ENCODE peak calls at places on chromosomes 5 and 9, in six cellular contexts. E is lower leg skin, I is ovary, P is right lobe of liver, S is uterus, A is body of pancreas. T is an unnamed sample.
A peak's percentile ranks its signal among the peaks of the same experiment; 100 is the strongest.

GRCh38 chr9:83596899-83597504 is 25.9 kb upstream of the IDNK start:
- DNase-seq in P (no peak), E (no peak), S (no peak), I (no peak), A (peak; percentile 36), T (peak; percentile 40)

GRCh38 chr9:109310486-109310901 is 10.4 kb downstream of the EPB41L4B start:
- DNase-seq in E (no peak), A (no peak), P (no peak), S (no peak), I (no peak), T (no peak)

GRCh38 chr9:122381206-122381950 is 10.6 kb downstream of the PTGS1 start:
- DNase-seq in A (no peak), S (no peak), I (no peak), E (peak; percentile 75), P (no peak), T (no peak)

GRCh38 chr9:136787690-136788400 is 3.3 kb upstream of the TMEM141 start:
- DNase-seq in P (peak; percentile 73), I (peak; percentile 75), A (peak; percentile 68), E (peak; percentile 94), S (peak; percentile 64), T (peak; percentile 83)

GRCh38 chr9:107991581-107991980 is 502.0 kb upstream of the KLF4 start:
- DNase-seq in S (no peak), A (no peak), P (no peak), E (no peak), I (peak; percentile 37), T (no peak)

GRCh38 chr9:94805585-94805984 is 79.1 kb downstream of the AOPEP start:
- DNase-seq in A (no peak), I (no peak), E (no peak), S (no peak), P (no peak), T (peak; percentile 54)

GRCh38 chr9:84254972-84255371 is 85.6 kb downstream of the SLC28A3 start:
- DNase-seq in A (peak; percentile 47), E (no peak), S (no peak), I (no peak), P (no peak), T (no peak)

GRCh38 chr9:108880917-108881316 is 18.9 kb downstream of the ACTL7A start:
- DNase-seq in E (no peak), A (no peak), S (no peak), I (no peak), P (no peak), T (no peak)

GRCh38 chr5:11046160-11046559 is 285.1 kb upstream of the DAP start:
- DNase-seq in E (no peak), P (no peak), I (no peak), A (no peak), S (no peak), T (no peak)

GRCh38 chr9:127078336-127078735 is 44.1 kb downstream of the ANGPTL2 start:
- DNase-seq in P (no peak), I (no peak), E (no peak), A (no peak), S (no peak), T (no peak)

GRCh38 chr5:153953411-153953810 is 85.3 kb downstream of the FAM114A2 start:
- DNase-seq in A (no peak), P (no peak), S (no peak), E (no peak), I (no peak), T (no peak)

GRCh38 chr9:129237195-129237611 is 59.1 kb upstream of the IER5L start:
- DNase-seq in S (peak; percentile 67), P (peak; percentile 23), A (peak; percentile 13), I (peak; percentile 60), E (no peak), T (peak; percentile 23)

GRCh38 chr9:81239388-81239787 is 450.0 kb downstream of the TLE1 start:
- DNase-seq in E (no peak), P (no peak), S (no peak), I (no peak), A (no peak), T (no peak)

GRCh38 chr9:127927457-127928231 is 2.9 kb downstream of the PIP5KL1 start:
- DNase-seq in A (peak; percentile 79), P (no peak), S (no peak), E (no peak), I (peak; percentile 64), T (no peak)

GRCh38 chr5:132510076-132510475 is 19.5 kb upstream of the IRF1 start:
- DNase-seq in S (no peak), P (no peak), A (no peak), I (no peak), E (no peak), T (no peak)

GRCh38 chr5:150627731-150628545 is 12.5 kb upstream of the SYNPO start:
- DNase-seq in E (no peak), A (no peak), I (no peak), P (no peak), S (no peak), T (peak; percentile 61)

GRCh38 chr5:131171276-131171815 is 602 bp downstream of the LYRM7 start:
- DNase-seq in P (no peak), A (peak; percentile 6), E (no peak), S (no peak), I (no peak), T (no peak)

GRCh38 chr5:143779506-143779905 is 32.5 kb upstream of the HMHB1 start:
- DNase-seq in P (no peak), I (no peak), E (no peak), A (no peak), S (no peak), T (no peak)

GRCh38 chr9:2096376-2096970 is 81.3 kb downstream of the SMARCA2 start:
- DNase-seq in A (no peak), P (no peak), E (no peak), I (no peak), S (no peak), T (no peak)

GRCh38 chr5:180373475-180374269 is 20.5 kb upstream of the GFPT2 start:
- DNase-seq in A (no peak), S (no peak), E (no peak), P (no peak), I (no peak), T (no peak)

GRCh38 chr5:172235132-172235780 is 41.3 kb downstream of the EFCAB9 start:
- DNase-seq in S (no peak), P (no peak), I (no peak), E (no peak), A (no peak), T (no peak)

GRCh38 chr5:55575815-55576583 is 41.2 kb upstream of the PLPP1 start:
- DNase-seq in S (no peak), I (no peak), E (no peak), P (no peak), A (no peak), T (no peak)

GRCh38 chr5:1268666-1269065 is 26.2 kb downstream of the TERT start:
- DNase-seq in A (no peak), P (no peak), S (no peak), E (no peak), I (no peak), T (no peak)

GRCh38 chr9:130768265-130768664 is 66.8 kb upstream of the ABL1 start:
- DNase-seq in E (no peak), P (no peak), S (no peak), A (peak; percentile 22), I (no peak), T (no peak)
- TF ChIP-seq POLR2A in E (no peak), P (no peak), S (no peak), A (no peak), I (no peak), T (no peak)

DNA sequence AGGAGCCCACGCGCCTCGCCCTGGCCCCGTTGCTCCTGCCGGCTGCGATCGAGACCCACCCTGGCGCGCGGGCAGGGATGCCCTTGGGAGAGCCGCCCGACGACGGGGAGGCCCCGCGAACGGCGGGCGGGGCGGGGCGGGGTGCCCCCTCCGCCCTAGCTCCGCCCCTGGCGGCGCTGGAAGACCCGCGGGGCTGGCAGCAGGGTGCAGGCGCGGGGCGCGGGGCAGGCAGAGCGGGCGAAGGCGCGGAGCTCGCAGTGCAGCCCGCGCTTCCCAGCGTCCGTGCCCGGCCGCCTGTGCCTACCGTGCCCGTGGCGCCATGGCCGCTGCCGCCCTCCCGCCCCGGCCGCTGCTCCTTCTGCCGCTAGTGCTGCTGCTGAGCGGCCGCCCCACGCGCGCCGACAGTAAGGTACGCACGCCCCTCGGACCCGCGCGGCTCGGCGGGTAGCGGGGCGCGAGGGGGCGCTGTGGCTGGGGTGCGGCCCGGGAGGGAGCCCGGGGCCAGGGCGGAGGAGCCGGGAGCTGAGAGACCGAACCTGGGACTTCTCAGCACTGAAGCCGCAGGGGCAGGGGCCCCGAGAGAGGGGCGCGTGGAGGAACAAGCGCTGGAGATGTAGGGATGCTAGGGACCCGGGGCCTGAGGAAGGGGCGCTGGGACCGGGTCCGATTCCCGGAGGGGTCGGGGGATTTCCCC is at the start of gene OLFML2A:
- DNase-seq in S (peak; percentile 39), P (no peak), E (peak; percentile 91), A (no peak), I (peak; percentile 65), T (no peak)
- TF ChIP-seq POLR2A in S (peak; percentile 14), P (no peak), E (no peak), A (no peak), I (no peak), T (peak; percentile 30)

GRCh38 chr9:93114169-93114983 is 18.4 kb downstream of the CARD19 start:
- DNase-seq in A (peak; percentile 5), E (peak; percentile 84), P (peak; percentile 65), S (peak; percentile 13), I (peak; percentile 36), T (no peak)

GRCh38 chr9:93117924-93118862 is 15.9 kb downstream of the NINJ1 start:
- DNase-seq in E (peak; percentile 75), S (peak; percentile 10), P (peak; percentile 54), A (peak; percentile 1), I (peak; percentile 25), T (no peak)

GRCh38 chr9:93114984-93115335 is 18.9 kb downstream of the CARD19 start:
- DNase-seq in E (no peak), A (no peak), I (no peak), P (no peak), S (no peak), T (no peak)

GRCh38 chr9:93115486-93115885 is 18.6 kb downstream of the NINJ1 start:
- DNase-seq in E (peak; percentile 42), S (peak; percentile 4), I (no peak), A (no peak), P (no peak), T (no peak)

DNA sequence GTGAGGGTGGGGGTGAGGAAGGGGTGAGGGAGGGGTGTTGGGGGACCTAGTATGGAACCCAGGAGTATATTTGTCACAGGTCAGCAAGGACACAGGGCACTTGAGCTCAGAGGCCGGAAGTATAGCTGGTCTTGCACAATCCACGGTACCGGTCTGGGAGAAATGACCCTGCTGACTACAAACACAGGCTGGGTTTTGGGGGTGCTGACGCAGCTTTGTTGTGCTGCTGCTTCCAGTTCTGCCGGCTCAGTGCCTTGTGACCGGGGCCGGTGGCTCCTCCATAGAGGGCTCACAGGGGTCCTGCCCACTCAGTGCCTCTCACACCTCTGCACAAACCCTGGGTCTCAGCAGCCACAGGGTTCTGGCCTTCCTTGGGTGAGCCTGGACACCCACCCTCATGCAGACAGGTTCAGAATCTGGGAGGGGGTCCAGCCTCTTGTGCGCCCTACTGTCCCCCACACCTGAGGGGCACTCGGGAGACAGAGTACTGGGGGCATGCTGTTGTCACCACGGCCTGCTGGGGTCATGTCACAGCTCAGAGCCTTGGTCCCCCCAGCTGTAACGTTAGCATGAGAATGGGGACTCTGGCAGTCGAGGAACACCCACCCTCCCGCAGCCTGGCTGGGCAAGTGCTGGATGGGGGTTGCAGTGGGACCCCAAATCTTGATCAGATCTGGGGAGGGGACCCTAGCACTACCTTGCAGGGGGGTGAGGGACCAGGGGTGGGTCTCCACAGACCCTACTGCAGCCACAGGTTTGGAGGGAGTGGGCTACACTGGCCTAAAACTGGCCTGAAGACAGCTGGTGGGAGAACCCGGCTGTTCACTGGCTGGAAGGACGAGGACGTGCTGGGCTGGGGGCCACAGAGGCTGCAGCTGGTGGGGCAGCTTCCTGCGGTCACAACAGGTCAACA is 17.7 kb downstream of the NINJ1 start:
- DNase-seq in I (peak; percentile 80), P (peak; percentile 92), S (peak; percentile 60), E (peak; percentile 94), A (peak; percentile 88), T (peak; percentile 67)
- TF ChIP-seq POLR2A in I (no peak), P (peak; percentile 61), S (no peak), E (no peak), A (no peak), T (no peak)

GRCh38 chr5:134003957-134004625 is 684 bp downstream of the VDAC1 start:
- DNase-seq in S (peak; percentile 65), A (peak; percentile 52), I (peak; percentile 80), E (peak; percentile 91), P (peak; percentile 80), T (no peak)
- TF ChIP-seq POLR2A in S (no peak), A (no peak), I (no peak), E (no peak), P (peak; percentile 36), T (peak; percentile 15)